ENCODE peak calls at places on chromosome 15, in nine cellular contexts. C is right cardiac atrium, A is brain microvascular endothelial cell, Z is mesendoderm, X is thoracic aorta, W is fibroblast of lung, B is kidney, E is psoas muscle, Y is right lobe of liver. N is an unnamed sample.

GRCh38 chr15:25183581-25184330 is 229.0 kb downstream of the SNRPN start:
- DNase-seq in C (peak), Z (no peak), B (peak), W (no peak), Y (peak), E (peak), X (no peak), A (no peak), N (peak)

GRCh38 chr15:24955549-24955929 is 752 bp downstream of the SNRPN start:
- DNase-seq in B (peak), X (no peak), W (no peak), A (no peak), E (peak), Y (peak), C (no peak), Z (no peak), N (peak)

GRCh38 chr15:66832679-66833078 is 130.6 kb downstream of the SMAD6 start:
- DNase-seq in X (no peak), C (no peak), Y (peak), A (no peak), E (no peak), W (peak), Z (no peak), B (no peak), N (no peak)

GRCh38 chr15:32956006-32956405 is 238.2 kb downstream of the GREM1 start:
- DNase-seq in Z (peak), C (no peak), W (peak), B (no peak), X (no peak), E (no peak), Y (no peak), A (peak), N (no peak)

GRCh38 chr15:29568840-29569532 is 253.3 kb downstream of the TJP1 start:
- DNase-seq in Y (no peak), B (no peak), C (peak), Z (peak), A (no peak), W (no peak), E (no peak), X (no peak), N (no peak)

GRCh38 chr15:36230741-36231140 is 348.7 kb upstream of the CDIN1 start:
- DNase-seq in E (no peak), B (no peak), A (no peak), Y (no peak), C (no peak), W (peak), X (no peak), Z (no peak), N (no peak)

GRCh38 chr15:101371519-101371918 is 76.5 kb upstream of the SNRPA1 start:
- DNase-seq in X (no peak), B (peak), A (no peak), Y (no peak), E (no peak), W (no peak), Z (no peak), C (no peak), N (no peak)

GRCh38 chr15:69467636-69468035 is 15.0 kb downstream of the RPLP1 start:
- DNase-seq in Y (no peak), E (no peak), X (no peak), B (no peak), A (no peak), Z (no peak), C (no peak), W (no peak), N (no peak)

GRCh38 chr15:80976851-80977250 is 12.8 kb downstream of the MESD start:
- DNase-seq in E (no peak), Y (no peak), C (no peak), W (no peak), X (no peak), Z (no peak), B (no peak), A (no peak), N (no peak)

GRCh38 chr15:42820811-42821210 is 83.9 kb upstream of the CDAN1 start:
- DNase-seq in B (no peak), A (no peak), Y (no peak), E (no peak), C (no peak), W (no peak), X (no peak), Z (no peak), N (no peak)

GRCh38 chr15:73190189-73190601 is 137.9 kb downstream of the NEO1 start:
- DNase-seq in A (no peak), B (no peak), E (no peak), Y (no peak), C (no peak), W (peak), Z (no peak), X (no peak), N (no peak)

GRCh38 chr15:67923647-67923971 is 83.8 kb upstream of the RNU6-1 start:
- DNase-seq in W (peak), Z (no peak), A (no peak), C (no peak), X (no peak), E (no peak), Y (no peak), B (no peak), N (no peak)

GRCh38 chr15:73052679-73053397 is 575 bp downstream of the NEO1 start:
- DNase-seq in Z (peak), X (no peak), Y (peak), A (no peak), B (peak), E (peak), C (peak), W (peak), N (peak)

GRCh38 chr15:92631721-92632120 is 23.9 kb downstream of the FAM174B start:
- DNase-seq in C (no peak), W (no peak), Y (no peak), Z (no peak), A (no peak), E (no peak), X (no peak), B (no peak), N (peak)

GRCh38 chr15:92629276-92629974 is 26.1 kb downstream of the FAM174B start:
- DNase-seq in Z (no peak), C (no peak), W (no peak), Y (no peak), X (no peak), E (no peak), A (no peak), B (no peak), N (no peak)

GRCh38 chr15:92627014-92627413 is 28.6 kb downstream of the FAM174B start:
- DNase-seq in Z (no peak), A (no peak), B (no peak), C (no peak), X (no peak), E (no peak), W (no peak), Y (no peak), N (no peak)

GRCh38 chr15:92633001-92633400 is 22.6 kb downstream of the FAM174B start:
- DNase-seq in W (no peak), Z (no peak), E (no peak), B (no peak), C (no peak), X (no peak), A (no peak), Y (no peak), N (no peak)

GRCh38 chr15:92629975-92630626 is 25.5 kb downstream of the FAM174B start:
- DNase-seq in E (no peak), B (no peak), C (no peak), W (no peak), A (no peak), X (no peak), Z (no peak), Y (no peak), N (no peak)
- H3K27ac ChIP-seq in E (no peak), B (no peak), C (no peak), W (no peak), A (no peak), X (no peak), Z (no peak), Y (no peak), N (no peak)

GRCh38 chr15:58357529-58358476 is 74.0 kb upstream of the LIPC start:
- DNase-seq in Y (no peak), A (peak), B (no peak), X (no peak), C (no peak), W (peak), E (no peak), Z (peak), N (no peak)
- H3K4me3 ChIP-seq in Y (no peak), A (no peak), B (no peak), X (no peak), C (no peak), W (no peak), E (no peak), Z (no peak), N (no peak)

GRCh38 chr15:33985751-33986150 is 17.5 kb downstream of the CHRM5 start:
- DNase-seq in C (no peak), A (peak), B (no peak), Y (no peak), X (no peak), W (peak), E (no peak), Z (peak), N (no peak)
- H3K27ac ChIP-seq in C (no peak), A (peak), B (no peak), Y (no peak), X (no peak), W (no peak), E (no peak), Z (no peak), N (no peak)

GRCh38 chr15:99717129-99718024 is 15.9 kb downstream of the LYSMD4 start:
- DNase-seq in C (peak), X (no peak), B (no peak), Y (no peak), W (no peak), E (no peak), A (no peak), Z (no peak), N (no peak)
- H3K4me3 ChIP-seq in C (peak), X (peak), B (no peak), Y (no peak), W (no peak), E (no peak), A (no peak), Z (no peak), N (no peak)

DNA sequence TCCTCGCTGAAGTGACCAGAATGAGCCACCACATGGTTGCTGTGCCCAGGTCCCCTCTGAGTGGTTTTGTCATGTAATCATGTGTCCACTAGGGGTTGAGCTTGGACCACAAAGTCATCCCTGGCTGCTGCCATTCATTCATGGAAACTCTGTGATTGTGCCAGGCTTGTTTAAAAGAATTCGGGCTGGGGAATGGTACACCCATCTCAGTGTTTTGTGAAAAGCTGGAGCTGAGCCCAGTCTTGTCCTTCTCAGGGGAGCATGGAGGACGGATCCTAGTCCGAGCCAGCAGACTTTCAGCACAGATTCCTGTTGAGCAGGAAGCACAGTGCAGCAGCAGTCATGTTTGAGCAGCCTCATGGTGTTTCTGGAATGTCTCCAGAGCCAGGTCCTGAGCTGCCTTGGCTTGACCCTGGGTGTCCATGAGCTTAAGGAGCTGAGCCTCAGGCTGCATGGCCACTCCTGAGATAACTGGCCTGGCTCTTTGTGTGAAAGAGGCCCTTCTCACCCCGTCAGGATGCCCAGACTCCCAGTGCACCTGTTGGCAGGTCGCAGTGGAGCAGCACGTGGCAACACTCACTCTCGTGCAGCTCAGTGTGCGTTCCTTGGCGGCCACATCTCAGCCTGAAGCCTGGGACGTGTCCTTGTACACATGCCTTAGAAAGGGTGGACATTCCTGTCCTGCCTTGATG is 260.3 kb upstream of the TPM1 start:
- DNase-seq in X (peak), A (peak), Z (peak), Y (peak), E (peak), B (peak), C (peak), W (peak), N (peak)
- H3K27ac ChIP-seq in X (peak), A (no peak), Z (no peak), Y (no peak), E (no peak), B (peak), C (peak), W (no peak), N (no peak)

GRCh38 chr15:84603630-84604379 is 3.0 kb downstream of the ZSCAN2 start:
- DNase-seq in C (no peak), Y (no peak), B (no peak), W (no peak), E (no peak), Z (no peak), A (no peak), X (no peak), N (no peak)
- H3K4me3 ChIP-seq in C (no peak), Y (no peak), B (no peak), W (no peak), E (no peak), Z (no peak), A (no peak), X (no peak), N (no peak)

GRCh38 chr15:39785806-39786205 is 3.2 kb upstream of the FSIP1 start:
- DNase-seq in C (no peak), X (no peak), W (no peak), Z (no peak), Y (no peak), A (no peak), B (no peak), E (no peak), N (no peak)

GRCh38 chr15:39788108-39788507 is 5.5 kb upstream of the FSIP1 start:
- DNase-seq in C (no peak), A (no peak), X (no peak), W (peak), Y (no peak), Z (peak), E (no peak), B (no peak), N (no peak)

GRCh38 chr15:39786444-39787056 is 3.9 kb upstream of the FSIP1 start:
- DNase-seq in Z (peak), X (no peak), C (no peak), E (no peak), Y (no peak), B (no peak), W (peak), A (no peak), N (no peak)

GRCh38 chr15:39788800-39789565 is 6.3 kb upstream of the FSIP1 start:
- DNase-seq in C (no peak), X (no peak), Y (no peak), E (no peak), Z (peak), W (peak), A (no peak), B (no peak), N (no peak)

DNA sequence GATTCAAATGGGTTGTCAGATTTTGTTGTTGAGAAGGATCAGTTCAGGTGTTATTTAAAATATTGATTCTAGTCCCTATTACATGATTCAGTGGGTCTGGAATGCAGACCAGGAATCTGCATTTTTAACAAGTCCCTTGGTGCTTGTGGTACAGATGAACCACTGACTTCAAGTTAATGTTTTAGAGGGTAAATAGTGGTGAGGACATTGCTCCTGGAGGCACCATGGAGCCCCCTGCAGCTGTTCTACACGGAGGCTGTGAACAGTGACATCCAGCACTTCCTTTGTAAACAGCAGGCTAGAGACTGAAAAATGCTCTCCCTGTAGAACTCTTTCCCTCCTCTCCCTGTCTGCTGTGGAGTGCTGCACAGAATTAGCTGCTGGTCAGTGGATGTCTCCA is 4.8 kb upstream of the FSIP1 start:
- DNase-seq in C (no peak), Z (peak), X (no peak), W (no peak), E (no peak), Y (no peak), B (no peak), A (no peak), N (no peak)
- H3K27ac ChIP-seq in C (no peak), Z (no peak), X (no peak), W (no peak), E (no peak), Y (no peak), B (no peak), A (no peak), N (no peak)

GRCh38 chr15:99172171-99172570 is 67.3 kb downstream of the SYNM start:
- DNase-seq in C (no peak), W (no peak), B (no peak), X (no peak), Y (no peak), Z (no peak), A (no peak), E (no peak), N (no peak)

GRCh38 chr15:99172989-99173388 is 68.1 kb downstream of the SYNM start:
- DNase-seq in Z (no peak), Y (no peak), C (no peak), X (no peak), E (no peak), B (no peak), W (no peak), A (no peak), N (no peak)

GRCh38 chr15:99176757-99177156 is 71.9 kb downstream of the SYNM start:
- DNase-seq in Y (no peak), C (no peak), Z (peak), W (no peak), A (no peak), B (no peak), E (no peak), X (no peak), N (no peak)

GRCh38 chr15:99174989-99175388 is 70.1 kb downstream of the SYNM start:
- DNase-seq in C (no peak), Y (no peak), A (no peak), X (no peak), W (no peak), Z (peak), B (no peak), E (no peak), N (no peak)

GRCh38 chr15:99174567-99174966 is 69.7 kb downstream of the SYNM start:
- DNase-seq in B (no peak), W (no peak), Z (no peak), A (no peak), Y (no peak), X (no peak), E (no peak), C (no peak), N (peak)
- H3K4me3 ChIP-seq in B (no peak), W (no peak), Z (no peak), A (no peak), Y (no peak), X (no peak), E (peak), C (no peak), N (no peak)

GRCh38 chr15:77716632-77717343 is 84.1 kb upstream of the LINGO1 start:
- DNase-seq in A (no peak), W (no peak), Z (no peak), E (no peak), B (no peak), Y (no peak), X (no peak), C (no peak), N (no peak)

GRCh38 chr15:77714555-77714954 is 81.8 kb upstream of the LINGO1 start:
- DNase-seq in A (no peak), C (no peak), X (no peak), Z (no peak), E (no peak), W (no peak), B (no peak), Y (no peak), N (no peak)

GRCh38 chr15:77714023-77714422 is 81.3 kb upstream of the LINGO1 start:
- DNase-seq in E (no peak), A (no peak), W (no peak), Y (no peak), B (no peak), X (no peak), C (no peak), Z (no peak), N (no peak)

GRCh38 chr15:77715860-77716259 is 83.1 kb upstream of the LINGO1 start:
- DNase-seq in C (no peak), Y (no peak), X (no peak), A (no peak), B (no peak), Z (no peak), W (no peak), E (no peak), N (no peak)

GRCh38 chr15:77715051-77715450 is 82.3 kb upstream of the LINGO1 start:
- DNase-seq in B (no peak), X (no peak), Z (peak), Y (no peak), C (no peak), A (no peak), E (no peak), W (no peak), N (no peak)
- H3K27ac ChIP-seq in B (no peak), X (no peak), Z (no peak), Y (no peak), C (no peak), A (no peak), E (no peak), W (no peak), N (no peak)

N was measured in adrenal gland.